ENCODE peak calls at places on chromosome 5, in eight cellular contexts. L is stimulated activated CD4-positive, alpha-beta T cell treated with anti-CD3 and anti-CD28 coated beads, TNF-alpha, amount 100 ng/mL, for 1 hour; A is activated CD8-positive, alpha-beta memory T cell treated with anti-CD3 and anti-CD28 coated beads for 1 hour; B is activated B cell treated with CpG ODN at 0.5 μM for 24 hours; U is heart right ventricle; Z is Caco-2; I is PC-3; M is bronchial epithelial cell. W is an unnamed sample.

GRCh38 chr5:122485226-122485625 is 173.2 kb downstream of the SNCAIP start:
- DNase-seq in Z (no peak), B (no peak), M (no peak), A (no peak), L (no peak), I (no peak), U (no peak), W (no peak)

GRCh38 chr5:118441956-118442355 is 546.4 kb downstream of the DTWD2 start:
- DNase-seq in I (no peak), U (no peak), A (no peak), Z (no peak), B (no peak), M (no peak), L (no peak), W (no peak)

GRCh38 chr5:98109561-98110006 is 663.9 kb upstream of the RGMB start:
- DNase-seq in A (no peak), U (no peak), M (peak; percentile 82), Z (no peak), I (peak; percentile 93), L (no peak), B (no peak), W (no peak)

GRCh38 chr5:56159521-56159947 is 73.6 kb downstream of the ANKRD55 start:
- DNase-seq in U (no peak), M (peak; percentile 14), A (no peak), B (no peak), I (no peak), Z (no peak), L (no peak), W (no peak)

GRCh38 chr5:8628521-8628920 is 759.6 kb downstream of the MTRR start:
- DNase-seq in I (no peak), L (no peak), M (peak; percentile 13), U (no peak), Z (no peak), A (no peak), B (no peak), W (no peak)

GRCh38 chr5:181187500-181188213 is 17.3 kb downstream of the TRIM7 start:
- DNase-seq in M (peak; percentile 70), B (peak; percentile 58), Z (peak; percentile 85), U (peak; percentile 78), L (no peak), I (peak; percentile 93), A (no peak), W (peak; percentile 72)

GRCh38 chr5:89308606-89309040 is 425.6 kb upstream of the MEF2C start:
- DNase-seq in L (no peak), B (no peak), Z (no peak), A (no peak), I (no peak), U (no peak), M (no peak), W (no peak)

GRCh38 chr5:7537573-7537972 is 141.6 kb downstream of the ADCY2 start:
- DNase-seq in U (no peak), M (no peak), A (no peak), Z (no peak), L (no peak), I (no peak), B (no peak), W (no peak)

GRCh38 chr5:93604119-93604963 is 21.3 kb downstream of the NR2F1 start:
- DNase-seq in Z (no peak), M (no peak), U (no peak), B (no peak), I (no peak), A (no peak), L (no peak), W (no peak)

GRCh38 chr5:158923799-158924551 is 175.7 kb downstream of the EBF1 start:
- DNase-seq in M (no peak), L (no peak), A (no peak), Z (no peak), I (no peak), U (no peak), B (no peak), W (no peak)

GRCh38 chr5:143662020-143662419 is 149.9 kb upstream of the HMHB1 start:
- DNase-seq in A (no peak), L (no peak), M (peak; percentile 82), I (peak; percentile 77), Z (no peak), U (no peak), B (no peak), W (no peak)

GRCh38 chr5:79011219-79011836 is 26.2 kb upstream of the ARSB start:
- DNase-seq in U (no peak), Z (no peak), M (no peak), L (no peak), A (no peak), B (no peak), I (no peak), W (no peak)

GRCh38 chr5:59124983-59125960 is 542.4 kb downstream of the RAB3C start:
- DNase-seq in I (no peak), B (no peak), M (no peak), Z (no peak), A (no peak), L (no peak), U (peak; percentile 11), W (no peak)

GRCh38 chr5:105508519-105508918 is 1945.9 kb upstream of the NUDT12 start:
- DNase-seq in A (no peak), U (no peak), Z (no peak), B (no peak), M (peak; percentile 1), I (peak; percentile 53), L (no peak), W (no peak)

GRCh38 chr5:132059696-132060500 is 557 bp upstream of the IL3 start:
- DNase-seq in B (peak; percentile 10), M (no peak), U (no peak), L (no peak), I (no peak), A (no peak), Z (no peak), W (no peak)

GRCh38 chr5:169811023-169811422 is 169.3 kb downstream of the INSYN2B start:
- DNase-seq in U (no peak), I (no peak), A (no peak), L (no peak), Z (no peak), B (no peak), M (no peak), W (no peak)

GRCh38 chr5:117425163-117425562 is 850.5 kb upstream of the SEMA6A start:
- DNase-seq in L (no peak), Z (no peak), U (no peak), I (no peak), B (no peak), A (no peak), M (no peak), W (no peak)

GRCh38 chr5:67989457-67989856 is 226.1 kb upstream of the PIK3R1 start:
- DNase-seq in B (no peak), I (no peak), L (no peak), U (peak; percentile 48), M (peak; percentile 30), A (no peak), Z (no peak), W (no peak)

GRCh38 chr5:169354921-169355320 is 54.0 kb upstream of the SLIT3 start:
- DNase-seq in Z (no peak), I (peak; percentile 72), A (no peak), B (no peak), U (no peak), M (peak; percentile 66), L (no peak), W (no peak)

GRCh38 chr5:6856658-6857057 is 143.4 kb downstream of the TENT4A start:
- DNase-seq in Z (no peak), B (no peak), A (no peak), M (no peak), L (no peak), I (no peak), U (no peak), W (no peak)

GRCh38 chr5:1652873-1653707 is 129.3 kb upstream of the LPCAT1 start:
- DNase-seq in I (peak; percentile 42), U (no peak), A (no peak), Z (no peak), B (peak; percentile 41), M (no peak), L (no peak), W (no peak)

GRCh38 chr5:180785151-180785781 is 17.3 kb downstream of the MGAT1 start:
- DNase-seq in L (no peak), Z (no peak), A (no peak), I (peak; percentile 68), U (no peak), B (no peak), M (peak; percentile 55), W (no peak)

GRCh38 chr5:108345541-108346171 is 36.2 kb downstream of the FBXL17 start:
- DNase-seq in L (no peak), U (no peak), B (no peak), I (peak; percentile 77), Z (peak; percentile 30), A (no peak), M (peak; percentile 70), W (peak; percentile 12)

GRCh38 chr5:27191786-27192505 is 153.6 kb upstream of the CDH9 start:
- DNase-seq in I (peak; percentile 30), M (peak; percentile 31), B (no peak), Z (no peak), L (no peak), U (no peak), A (no peak), W (no peak)